ENCODE peak calls at places on chromosomes 6 and 20, in five cellular contexts. One of them, this sample, is unnamed.

GRCh38 chr6:35485402-35485877 is 11.4 kb downstream of the TEAD3 start:
- DNase-seq in PC-9: peak; percentile 91
- DNase-seq in GM23338: peak; percentile 94
- DNase-seq in PC-3: peak; percentile 80
- DNase-seq in HCT116: no peak
- DNase-seq in this sample: no peak

GRCh38 chr6:44955145-44955544 is 373.0 kb upstream of the RUNX2 start:
- DNase-seq in PC-9: no peak
- DNase-seq in GM23338: no peak
- DNase-seq in PC-3: no peak
- DNase-seq in HCT116: no peak
- DNase-seq in this sample: no peak

GRCh38 chr6:167819640-167820039 is 7.1 kb upstream of the AFDN start:
- DNase-seq in PC-9: no peak
- DNase-seq in GM23338: no peak
- DNase-seq in PC-3: no peak
- DNase-seq in HCT116: no peak
- DNase-seq in this sample: no peak

GRCh38 chr20:2140561-2140960 is 38.9 kb downstream of the STK35 start:
- DNase-seq in PC-9: no peak
- DNase-seq in GM23338: no peak
- DNase-seq in PC-3: no peak
- DNase-seq in HCT116: no peak
- DNase-seq in this sample: no peak

GRCh38 chr20:10034717-10035571 is at the start of gene ANKEF1:
- DNase-seq in PC-9: peak; percentile 96
- DNase-seq in GM23338: peak; percentile 91
- DNase-seq in PC-3: peak; percentile 94
- DNase-seq in HCT116: peak; percentile 59
- DNase-seq in this sample: peak; percentile 86

GRCh38 chr6:33822575-33823395 is 19.0 kb upstream of the MLN start:
- DNase-seq in PC-9: no peak
- DNase-seq in GM23338: peak; percentile 89
- DNase-seq in PC-3: peak; percentile 52
- DNase-seq in HCT116: peak; percentile 66
- DNase-seq in this sample: peak; percentile 33

GRCh38 chr20:17747431-17747846 is 47.7 kb downstream of the BANF2 start:
- DNase-seq in PC-9: peak; percentile 58
- DNase-seq in GM23338: no peak
- DNase-seq in PC-3: peak; percentile 89
- DNase-seq in HCT116: peak; percentile 29
- DNase-seq in this sample: no peak

GRCh38 chr6:106097368-106098231 is 11.5 kb downstream of the PRDM1 start:
- DNase-seq in PC-9: no peak
- DNase-seq in GM23338: no peak
- DNase-seq in PC-3: peak; percentile 23
- DNase-seq in HCT116: no peak
- DNase-seq in this sample: peak; percentile 77

GRCh38 chr6:15524736-15525401 is 138.0 kb downstream of the DTNBP1 start:
- DNase-seq in PC-9: no peak
- DNase-seq in GM23338: no peak
- DNase-seq in PC-3: no peak
- DNase-seq in HCT116: no peak
- DNase-seq in this sample: no peak

DNA sequence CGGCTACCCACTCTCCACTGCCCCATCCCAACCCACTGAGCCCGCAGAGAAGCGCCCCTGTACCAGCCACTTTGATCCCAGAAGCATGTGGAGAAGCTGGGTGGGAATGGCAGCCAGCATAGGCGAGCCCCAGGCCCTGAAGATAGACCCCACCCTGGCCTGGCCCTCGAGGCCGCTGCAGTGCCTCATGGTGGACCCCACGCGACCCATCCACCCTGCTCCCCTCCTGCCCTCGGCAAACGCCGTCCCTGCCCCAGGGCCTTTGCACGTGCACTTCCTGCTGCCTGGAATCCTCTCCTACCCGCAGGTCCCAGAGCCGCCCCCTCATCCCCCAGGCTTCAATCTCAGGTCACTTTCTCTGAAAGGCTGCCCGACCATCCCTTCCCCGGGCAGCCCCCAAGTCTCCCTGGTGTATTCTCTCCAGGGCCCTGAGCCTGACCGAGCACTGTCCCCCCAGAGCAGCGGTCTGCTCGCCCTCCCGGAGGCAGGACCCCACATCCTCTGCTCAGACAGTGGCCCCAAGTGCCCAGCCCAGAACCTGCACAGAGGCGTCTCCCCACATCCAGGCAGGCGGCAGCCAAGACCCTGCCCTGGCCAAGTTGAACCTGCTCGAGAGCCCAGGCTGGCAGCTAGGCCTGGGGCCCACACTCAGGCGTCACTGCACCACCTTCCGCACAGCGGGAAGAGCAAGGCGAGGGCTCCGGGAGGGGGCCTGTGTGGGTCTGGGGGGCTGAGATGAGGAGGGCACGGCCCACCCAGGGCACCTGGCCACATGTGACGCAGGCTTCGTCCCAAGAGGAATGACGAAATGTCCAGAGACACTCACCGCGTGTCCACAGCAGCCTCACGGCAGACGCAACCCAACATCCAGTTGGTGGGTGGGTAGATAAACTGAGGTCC is 14.0 kb downstream of the KCNQ2 start:
- DNase-seq in PC-9: no peak
- DNase-seq in GM23338: no peak
- DNase-seq in PC-3: no peak
- DNase-seq in HCT116: no peak
- DNase-seq in this sample: no peak
- H3K27ac ChIP-seq in PC-9: no peak overlapping the region
- H3K27ac ChIP-seq in GM23338: no peak overlapping the region
- H3K27ac ChIP-seq in PC-3: no peak overlapping the region
- H3K27ac ChIP-seq in HCT116: no peak overlapping the region
- H3K27ac ChIP-seq in this sample: no peak overlapping the region

GRCh38 chr6:159116343-159116742 is 52.9 kb upstream of the FNDC1 start:
- DNase-seq in PC-9: no peak
- DNase-seq in GM23338: no peak
- DNase-seq in PC-3: no peak
- DNase-seq in HCT116: no peak
- DNase-seq in this sample: peak; percentile 80

GRCh38 chr6:159117031-159117430 is 52.2 kb upstream of the FNDC1 start:
- DNase-seq in PC-9: no peak
- DNase-seq in GM23338: no peak
- DNase-seq in PC-3: peak; percentile 21
- DNase-seq in HCT116: no peak
- DNase-seq in this sample: no peak

GRCh38 chr6:159118941-159119340 is 50.3 kb upstream of the FNDC1 start:
- DNase-seq in PC-9: no peak
- DNase-seq in GM23338: no peak
- DNase-seq in PC-3: no peak
- DNase-seq in HCT116: no peak
- DNase-seq in this sample: no peak

GRCh38 chr6:159119835-159120234 is 49.4 kb upstream of the FNDC1 start:
- DNase-seq in PC-9: no peak
- DNase-seq in GM23338: no peak
- DNase-seq in PC-3: no peak
- DNase-seq in HCT116: no peak
- DNase-seq in this sample: no peak

DNA sequence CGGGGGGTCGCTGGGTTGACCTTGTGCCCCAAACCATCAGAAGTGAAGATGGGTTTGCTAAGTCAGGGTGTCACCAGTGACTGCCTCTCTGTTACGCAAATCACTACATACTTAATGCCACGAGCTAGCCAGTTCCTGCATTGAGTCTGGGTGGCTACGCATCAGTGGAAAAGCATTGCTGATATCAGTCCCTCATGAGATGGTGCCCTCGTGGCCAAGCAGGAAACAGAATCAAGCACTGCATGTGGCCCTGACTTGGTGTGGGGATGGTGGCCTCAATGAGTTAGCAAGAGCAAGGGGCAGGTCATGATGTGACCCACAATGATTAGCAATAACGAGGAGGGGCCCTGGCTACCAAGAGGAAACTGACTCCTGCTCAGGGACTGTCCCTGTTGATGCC is 51.7 kb upstream of the FNDC1 start:
- DNase-seq in PC-9: no peak
- DNase-seq in GM23338: no peak
- DNase-seq in PC-3: no peak
- DNase-seq in HCT116: no peak
- DNase-seq in this sample: peak; percentile 60
- H3K9me2 ChIP-seq in PC-9: no peaks in the 10 kb centered on the region
- H3K9me2 ChIP-seq in GM23338: peaks cover 4% of the 10 kb centered on the region
- H3K9me2 ChIP-seq in PC-3: no peaks in the 10 kb centered on the region
- H3K9me2 ChIP-seq in HCT116: no peaks in the 10 kb centered on the region
- H3K9me2 ChIP-seq in this sample: no peaks in the 10 kb centered on the region

DNA sequence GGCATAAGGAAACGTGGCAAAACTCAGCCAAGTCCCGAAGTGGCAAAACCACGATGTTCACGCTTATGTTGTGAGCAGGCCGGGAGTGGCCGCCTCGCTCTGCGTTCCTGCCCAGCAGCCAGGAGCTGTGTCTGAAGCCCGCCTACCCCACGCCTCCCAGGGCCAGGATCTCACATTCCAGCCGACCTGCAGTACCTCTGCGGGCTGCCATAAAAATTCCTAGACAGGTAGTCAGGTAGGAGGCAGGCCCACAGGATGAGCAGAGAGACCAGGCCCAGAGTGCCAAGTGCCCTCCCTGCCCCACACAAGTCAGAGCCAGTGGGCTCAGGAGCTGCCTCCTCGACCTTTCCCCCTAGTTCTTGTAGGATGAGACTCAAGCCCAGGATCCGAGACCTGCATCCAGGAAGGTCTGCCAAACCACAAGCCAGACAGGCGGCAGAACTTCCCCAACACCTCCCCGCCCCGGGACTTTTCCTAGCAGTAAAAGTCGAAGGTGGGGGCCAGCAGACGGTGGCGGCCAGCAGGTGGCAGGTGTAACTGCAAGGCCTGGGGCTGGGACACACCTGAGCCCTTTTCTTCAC is 16.7 kb downstream of the PMEPA1 start:
- DNase-seq in PC-9: peak; percentile 98
- DNase-seq in GM23338: peak; percentile 68
- DNase-seq in PC-3: peak; percentile 100
- DNase-seq in HCT116: peak; percentile 62
- DNase-seq in this sample: peak; percentile 35
- TF ChIP-seq CTCF in PC-9: peak; percentile 77
- TF ChIP-seq CTCF in GM23338: peak; percentile 55
- TF ChIP-seq CTCF in PC-3: peak; percentile 93
- TF ChIP-seq CTCF in HCT116: peak; percentile 71
- TF ChIP-seq CTCF in this sample: peak; percentile 74

DNA sequence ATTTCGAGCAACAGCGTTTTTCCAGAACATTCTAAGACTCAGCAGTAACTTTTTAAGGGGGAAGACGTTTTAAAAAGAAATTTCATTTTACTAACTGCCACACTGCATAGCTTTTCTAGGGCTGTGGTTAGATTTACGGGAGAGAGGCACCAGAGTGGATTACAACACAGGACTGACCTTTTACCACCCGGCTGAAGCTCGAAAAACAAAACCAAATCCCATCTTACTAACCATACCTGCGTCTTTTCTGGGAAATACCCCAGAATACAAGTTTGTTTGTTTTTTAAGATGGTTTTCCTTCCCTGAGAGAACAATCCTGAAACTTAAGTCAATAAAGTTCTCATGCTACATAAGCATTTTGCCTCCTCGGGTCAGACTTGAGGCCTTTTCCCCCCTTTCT is 209.3 kb upstream of the SOX4 start:
- DNase-seq in PC-9: no peak
- DNase-seq in GM23338: no peak
- DNase-seq in PC-3: peak; percentile 39
- DNase-seq in HCT116: no peak
- DNase-seq in this sample: no peak
- H3K27ac ChIP-seq in PC-9: peak overlapping the region; percentile 42
- H3K27ac ChIP-seq in GM23338: no peak overlapping the region
- H3K27ac ChIP-seq in PC-3: no peak overlapping the region
- H3K27ac ChIP-seq in HCT116: no peak overlapping the region
- H3K27ac ChIP-seq in this sample: no peak overlapping the region

This sample was measured in OCI-LY7.